ENCODE peak calls at places on chromosomes 13 and 19, in nine cellular contexts. Z is T-helper 9 cell; F is head of caudate nucleus; L is GM18507; H is tibial artery; W is Calu3; K is stimulated activated CD4-positive, alpha-beta T cell treated with anti-CD3 and anti-CD28 coated beads, TNF-alpha, amount 100 ng/mL, for 48 hours; R is AG10803; P is foreskin fibroblast. J is an unnamed sample.

GRCh38 chr13:51621597-51621996 is 37.3 kb downstream of the WDFY2 start:
- DNase-seq in Z (no peak), F (no peak), L (no peak), H (no peak), W (no peak), K (no peak), R (no peak), P (no peak), J (no peak)

GRCh38 chr19:18208098-18208951 is 4.5 kb upstream of the RAB3A start:
- DNase-seq in Z (peak), F (peak), L (no peak), H (no peak), W (peak), K (peak), R (peak), P (peak), J (no peak)

GRCh38 chr13:20989883-20990282 is 71.5 kb downstream of the LATS2 start:
- DNase-seq in Z (no peak), F (no peak), L (no peak), H (no peak), W (no peak), K (no peak), R (no peak), P (no peak), J (no peak)

GRCh38 chr19:19539738-19540703 is 2.0 kb downstream of the CILP2 start:
- DNase-seq in Z (peak), F (peak), L (no peak), H (no peak), W (no peak), K (peak), R (peak), P (peak), J (peak)

GRCh38 chr13:100566543-100566942 is 22.0 kb downstream of the GGACT start:
- DNase-seq in Z (no peak), F (no peak), L (no peak), H (no peak), W (no peak), K (no peak), R (peak), P (peak), J (no peak)

GRCh38 chr19:49324801-49325491 is at the start of gene SLC6A16:
- DNase-seq in Z (no peak), F (no peak), L (no peak), H (no peak), W (no peak), K (no peak), R (no peak), P (no peak), J (no peak)

GRCh38 chr19:55147408-55148251 is 1.4 kb downstream of the TNNT1 start:
- DNase-seq in Z (no peak), F (no peak), L (no peak), H (no peak), W (no peak), K (no peak), R (no peak), P (no peak), J (no peak)

GRCh38 chr19:2923510-2923909 is 21.3 kb downstream of the ZNF77 start:
- DNase-seq in Z (no peak), F (no peak), L (no peak), H (no peak), W (no peak), K (no peak), R (peak), P (peak), J (no peak)

GRCh38 chr19:45899919-45900589 is 2.4 kb downstream of the MYPOP start:
- DNase-seq in Z (no peak), F (no peak), L (no peak), H (no peak), W (no peak), K (no peak), R (no peak), P (no peak), J (no peak)

GRCh38 chr13:109790951-109791605 is 4.7 kb upstream of the IRS2 start:
- DNase-seq in Z (no peak), F (peak), L (no peak), H (no peak), W (no peak), K (no peak), R (peak), P (peak), J (no peak)

GRCh38 chr19:47226426-47227346 is 4.3 kb downstream of the BBC3 start:
- DNase-seq in Z (peak), F (peak), L (no peak), H (peak), W (peak), K (no peak), R (peak), P (peak), J (peak)

GRCh38 chr19:11264452-11265176 is 2.3 kb upstream of the DOCK6 start:
- DNase-seq in Z (no peak), F (no peak), L (no peak), H (no peak), W (peak), K (no peak), R (no peak), P (no peak), J (no peak)

GRCh38 chr19:14035706-14036105 is 4.1 kb downstream of the IL27RA start:
- DNase-seq in Z (no peak), F (no peak), L (no peak), H (no peak), W (no peak), K (no peak), R (peak), P (peak), J (no peak)

GRCh38 chr13:50693755-50694154 is 149.7 kb downstream of the DLEU7 start:
- DNase-seq in Z (no peak), F (no peak), L (no peak), H (no peak), W (no peak), K (no peak), R (peak), P (peak), J (no peak)

GRCh38 chr19:21947775-21948174 is 63.0 kb downstream of the ZNF208 start:
- DNase-seq in Z (no peak), F (no peak), L (no peak), H (no peak), W (no peak), K (no peak), R (no peak), P (peak), J (no peak)

GRCh38 chr13:21689097-21689496 is 18.2 kb downstream of the FGF9 start:
- DNase-seq in Z (no peak), F (no peak), L (no peak), H (no peak), W (no peak), K (no peak), R (no peak), P (no peak), J (no peak)

GRCh38 chr13:28204690-28205443 is 66.5 kb downstream of the PAN3 start:
- DNase-seq in Z (no peak), F (no peak), L (no peak), H (no peak), W (no peak), K (peak), R (no peak), P (no peak), J (no peak)

GRCh38 chr19:423691-424466 is 14.9 kb upstream of the C2CD4C start:
- DNase-seq in Z (no peak), F (no peak), L (no peak), H (no peak), W (no peak), K (no peak), R (no peak), P (no peak), J (no peak)

GRCh38 chr13:74290324-74290773 is 156.1 kb upstream of the KLF12 start:
- DNase-seq in Z (no peak), F (no peak), L (no peak), H (no peak), W (no peak), K (no peak), R (peak), P (peak), J (peak)

GRCh38 chr13:34543836-34544235 is 398.2 kb upstream of the NBEA start:
- DNase-seq in Z (no peak), F (no peak), L (no peak), H (no peak), W (no peak), K (no peak), R (no peak), P (no peak), J (no peak)

GRCh38 chr13:102322211-102322610 is 79.6 kb downstream of the FGF14 start:
- DNase-seq in Z (no peak), F (no peak), L (no peak), H (no peak), W (no peak), K (no peak), R (no peak), P (no peak), J (no peak)

GRCh38 chr19:31280266-31281006 is 68.8 kb downstream of the TSHZ3 start:
- DNase-seq in Z (no peak), F (no peak), L (no peak), H (no peak), W (no peak), K (no peak), R (no peak), P (no peak), J (no peak)

GRCh38 chr13:82654851-82655517 is 1227.3 kb downstream of the SLITRK1 start:
- DNase-seq in Z (no peak), F (peak), L (no peak), H (peak), W (no peak), K (no peak), R (peak), P (peak), J (no peak)

GRCh38 chr13:75766636-75767035 is 130.5 kb downstream of the LMO7 start:
- DNase-seq in Z (no peak), F (no peak), L (no peak), H (no peak), W (no peak), K (no peak), R (no peak), P (no peak), J (no peak)

GRCh38 chr13:42876270-42876714 is 94.9 kb downstream of the FAM216B start:
- DNase-seq in Z (no peak), F (no peak), L (peak), H (no peak), W (no peak), K (no peak), R (no peak), P (no peak), J (no peak)

GRCh38 chr13:27182844-27183497 is 11.4 kb upstream of the USP12 start:
- DNase-seq in Z (no peak), F (no peak), L (no peak), H (peak), W (peak), K (no peak), R (peak), P (peak), J (no peak)

GRCh38 chr19:52214241-52214640 is 24.4 kb downstream of the PPP2R1A start:
- DNase-seq in Z (no peak), F (no peak), L (no peak), H (no peak), W (no peak), K (no peak), R (peak), P (no peak), J (no peak)

GRCh38 chr19:17627921-17628320 is 60.2 kb downstream of the UNC13A start:
- DNase-seq in Z (no peak), F (no peak), L (no peak), H (no peak), W (no peak), K (no peak), R (no peak), P (no peak), J (no peak)

GRCh38 chr19:5293607-5294089 is 47.0 kb downstream of the PTPRS start:
- DNase-seq in Z (no peak), F (peak), L (no peak), H (no peak), W (no peak), K (no peak), R (peak), P (peak), J (no peak)

GRCh38 chr13:105778196-105778595 is 757.3 kb downstream of the EFNB2 start:
- DNase-seq in Z (no peak), F (no peak), L (no peak), H (no peak), W (no peak), K (no peak), R (no peak), P (peak), J (no peak)

GRCh38 chr13:106352850-106353249 is 182.6 kb downstream of the EFNB2 start:
- DNase-seq in Z (no peak), F (no peak), L (no peak), H (no peak), W (no peak), K (no peak), R (no peak), P (no peak), J (no peak)

GRCh38 chr13:105240356-105240755 is 1295.1 kb downstream of the EFNB2 start:
- DNase-seq in Z (no peak), F (no peak), L (no peak), H (no peak), W (no peak), K (no peak), R (no peak), P (no peak), J (no peak)

GRCh38 chr19:1466461-1467227 is 12.4 kb downstream of the C19orf25 start:
- DNase-seq in Z (no peak), F (no peak), L (no peak), H (no peak), W (no peak), K (no peak), R (no peak), P (peak), J (no peak)

GRCh38 chr13:62551588-62551987 is 1135.9 kb upstream of the PCDH20 start:
- DNase-seq in Z (no peak), F (no peak), L (no peak), H (no peak), W (no peak), K (no peak), R (no peak), P (no peak), J (no peak)

GRCh38 chr19:14439014-14439413 is 5.9 kb downstream of the PKN1 start:
- DNase-seq in Z (no peak), F (no peak), L (no peak), H (no peak), W (no peak), K (no peak), R (no peak), P (no peak), J (no peak)

GRCh38 chr13:90105881-90106496 is 1241.5 kb upstream of the MIR17HG start:
- DNase-seq in Z (no peak), F (no peak), L (no peak), H (no peak), W (no peak), K (no peak), R (peak), P (peak), J (no peak)

GRCh38 chr19:11064831-11065303 is 24.4 kb upstream of the LDLR start:
- DNase-seq in Z (no peak), F (peak), L (no peak), H (no peak), W (no peak), K (no peak), R (no peak), P (no peak), J (no peak)